ENCODE peak calls at places on chromosomes 3 and 15, in ten cellular contexts. F, E, Z, I, B, A, Q, O, U and Y are unnamed samples.

GRCh38 chr3:124846189-124846588 is 41.0 kb downstream of the ITGB5 start:
- DNase-seq in F (no peak), E (no peak), Z (no peak), I (no peak), B (no peak), A (peak; percentile 90), Q (no peak), O (peak; percentile 7), U (no peak), Y (peak; percentile 84)

GRCh38 chr3:27606537-27606936 is 115.6 kb downstream of the EOMES start:
- DNase-seq in F (no peak), E (no peak), Z (no peak), I (no peak), B (no peak), A (peak; percentile 47), Q (no peak), O (no peak), U (no peak), Y (no peak)

GRCh38 chr15:100615801-100616200 is 13.4 kb downstream of the ASB7 start:
- DNase-seq in F (no peak), E (no peak), Z (no peak), I (no peak), B (no peak), A (no peak), Q (no peak), O (no peak), U (no peak), Y (no peak)

GRCh38 chr3:50687127-50687751 is 12.5 kb downstream of the DOCK3 start:
- DNase-seq in F (no peak), E (no peak), Z (no peak), I (no peak), B (no peak), A (no peak), Q (no peak), O (no peak), U (no peak), Y (no peak)

GRCh38 chr15:35933531-35933930 is 387.6 kb upstream of the DPH6 start:
- DNase-seq in F (no peak), E (no peak), Z (no peak), I (no peak), B (no peak), A (no peak), Q (no peak), O (no peak), U (no peak), Y (no peak)

GRCh38 chr3:107241217-107241616 is 136.0 kb upstream of the CCDC54 start:
- DNase-seq in F (no peak), E (no peak), Z (peak; percentile 28), I (peak; percentile 23), B (no peak), A (peak; percentile 30), Q (no peak), O (no peak), U (peak; percentile 55), Y (peak; percentile 77)

GRCh38 chr3:192156382-192156781 is 571.0 kb downstream of the FGF12 start:
- DNase-seq in F (no peak), E (no peak), Z (no peak), I (no peak), B (no peak), A (no peak), Q (no peak), O (no peak), U (no peak), Y (no peak)

GRCh38 chr15:72861511-72861910 is 78.0 kb upstream of the ADPGK start:
- DNase-seq in F (no peak), E (no peak), Z (no peak), I (no peak), B (no peak), A (no peak), Q (no peak), O (no peak), U (no peak), Y (no peak)

GRCh38 chr3:64651791-64652241 is 36.0 kb downstream of the ADAMTS9 start:
- DNase-seq in F (no peak), E (no peak), Z (no peak), I (no peak), B (no peak), A (peak; percentile 39), Q (no peak), O (peak; percentile 14), U (no peak), Y (no peak)
- TF ChIP-seq CTCF in F (no peak), E (no peak), Z (no peak), I (no peak), B (no peak), A (peak; percentile 2), Q (no peak), O (no peak), U (no peak), Y (no peak)

GRCh38 chr15:48112242-48112641 is 8.5 kb upstream of the SLC24A5 start:
- DNase-seq in F (no peak), E (no peak), Z (peak; percentile 8), I (no peak), B (peak; percentile 29), A (peak; percentile 76), Q (no peak), O (peak; percentile 49), U (no peak), Y (peak; percentile 46)
- TF ChIP-seq CTCF in F (no peak), E (peak; percentile 49), Z (no peak), I (peak; percentile 54), B (peak; percentile 71), A (peak; percentile 84), Q (peak; percentile 19), O (peak; percentile 27), U (no peak), Y (peak; percentile 48)

GRCh38 chr3:197674741-197675567 is 61.8 kb downstream of the RUBCN start:
- DNase-seq in F (no peak), E (no peak), Z (no peak), I (peak; percentile 28), B (no peak), A (no peak), Q (no peak), O (no peak), U (no peak), Y (no peak)

GRCh38 chr3:197670361-197670760 is 66.3 kb downstream of the RUBCN start:
- DNase-seq in F (no peak), E (no peak), Z (no peak), I (no peak), B (no peak), A (no peak), Q (no peak), O (no peak), U (no peak), Y (no peak)

GRCh38 chr3:197680955-197681521 is 55.7 kb downstream of the RUBCN start:
- DNase-seq in F (no peak), E (no peak), Z (no peak), I (no peak), B (no peak), A (no peak), Q (no peak), O (no peak), U (no peak), Y (no peak)

DNA sequence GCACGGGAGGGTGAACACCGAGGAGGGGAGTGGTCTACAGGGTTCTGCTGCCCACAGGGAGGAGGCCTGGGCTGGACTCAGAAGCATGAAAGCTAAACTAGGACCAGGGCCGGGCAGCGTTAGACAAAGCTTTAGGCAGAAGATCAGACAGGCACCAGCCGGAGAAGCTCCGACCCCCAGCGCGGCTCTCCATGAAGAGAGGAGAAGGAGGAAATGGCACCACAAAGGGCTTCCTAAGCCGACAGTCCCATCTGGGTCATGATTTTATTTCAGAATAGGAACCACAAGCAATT is 61.2 kb downstream of the RUBCN start:
- DNase-seq in F (no peak), E (no peak), Z (no peak), I (no peak), B (no peak), A (no peak), Q (no peak), O (no peak), U (no peak), Y (no peak)
- TF ChIP-seq CTCF in F (no peak), E (no peak), Z (no peak), I (no peak), B (no peak), A (no peak), Q (no peak), O (no peak), U (no peak), Y (no peak)

DNA sequence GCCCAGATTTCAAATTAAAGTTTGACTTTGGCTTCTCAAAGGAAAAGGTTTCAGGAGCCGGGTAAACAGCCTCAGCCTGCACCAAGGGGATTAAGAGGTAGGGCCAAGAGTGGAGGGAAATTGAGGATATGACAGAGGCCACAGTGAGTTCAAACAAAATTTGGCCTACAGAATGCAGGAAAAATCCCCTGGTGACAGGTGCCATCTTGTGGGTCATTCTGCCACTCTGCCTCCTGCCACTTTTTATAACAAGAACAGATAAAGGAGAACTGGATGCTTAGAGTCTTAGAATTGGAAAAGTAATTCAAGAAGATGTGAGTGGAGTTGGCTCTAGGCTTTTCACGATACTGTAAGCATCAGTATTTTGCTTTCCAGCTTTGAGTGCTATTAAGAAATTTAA is 253.2 kb downstream of the NR2F2 start:
- DNase-seq in F (no peak), E (no peak), Z (no peak), I (no peak), B (no peak), A (no peak), Q (no peak), O (peak; percentile 14), U (no peak), Y (peak; percentile 26)
- TF ChIP-seq CTCF in F (no peak), E (no peak), Z (no peak), I (peak; percentile 7), B (no peak), A (no peak), Q (no peak), O (no peak), U (no peak), Y (no peak)